ENCODE peak calls at places on chromosomes 5 and 9, in six cellular contexts. F is ovary, K is stomach, L is A549, E is tibial nerve, A is K562. C is an unnamed sample.

GRCh38 chr9:15824310-15824709 is 271.5 kb downstream of the CCDC171 start:
- DNase-seq in F (no peak), K (no peak), L (no peak), E (no peak), A (no peak), C (no peak)

GRCh38 chr9:121304707-121305106 is 36.7 kb downstream of the GSN start:
- DNase-seq in F (no peak), K (no peak), L (no peak), E (no peak), A (no peak), C (no peak)

GRCh38 chr9:21683484-21684175 is 118.8 kb upstream of the MTAP start:
- DNase-seq in F (no peak), K (no peak), L (no peak), E (no peak), A (no peak), C (no peak)

GRCh38 chr5:146751781-146752401 is 126.7 kb downstream of the PPP2R2B start:
- DNase-seq in F (no peak), K (peak; percentile 26), L (no peak), E (no peak), A (no peak), C (no peak)

GRCh38 chr9:132833451-132834130 is 44.5 kb downstream of the AK8 start:
- DNase-seq in F (no peak), K (no peak), L (no peak), E (no peak), A (no peak), C (no peak)

GRCh38 chr5:84647581-84647980 is 262.9 kb upstream of the EDIL3 start:
- DNase-seq in F (no peak), K (no peak), L (no peak), E (no peak), A (no peak), C (no peak)

GRCh38 chr5:72204946-72205345 is 97.7 kb downstream of the MAP1B start:
- DNase-seq in F (no peak), K (no peak), L (no peak), E (no peak), A (no peak), C (no peak)

GRCh38 chr5:175766963-175767362 is 104.4 kb upstream of the CPLX2 start:
- DNase-seq in F (no peak), K (no peak), L (no peak), E (no peak), A (no peak), C (no peak)

GRCh38 chr5:137220523-137220927 is 278.6 kb downstream of the SPOCK1 start:
- DNase-seq in F (no peak), K (no peak), L (peak; percentile 79), E (no peak), A (peak; percentile 19), C (no peak)

GRCh38 chr5:177040814-177041410 is 18.4 kb downstream of the ZNF346 start:
- DNase-seq in F (no peak), K (no peak), L (no peak), E (no peak), A (no peak), C (no peak)

GRCh38 chr9:132401791-132402190 is 4.8 kb downstream of the TTF1 start:
- DNase-seq in F (no peak), K (no peak), L (no peak), E (no peak), A (no peak), C (no peak)

GRCh38 chr5:27568811-27569210 is 530.4 kb upstream of the CDH9 start:
- DNase-seq in F (no peak), K (no peak), L (no peak), E (no peak), A (no peak), C (no peak)

GRCh38 chr5:100840364-100840763 is 62.7 kb downstream of the ST8SIA4 start:
- DNase-seq in F (no peak), K (no peak), L (no peak), E (no peak), A (no peak), C (no peak)
- TF ChIP-seq POLR2A in F (no peak), K (no peak), L (no peak), E (no peak), A (no peak), C (no peak)

GRCh38 chr5:124580512-124580911 is 165.9 kb downstream of the ZNF608 start:
- DNase-seq in F (no peak), K (no peak), L (no peak), E (no peak), A (no peak), C (no peak)

GRCh38 chr5:124584991-124585715 is 161.3 kb downstream of the ZNF608 start:
- DNase-seq in F (no peak), K (no peak), L (no peak), E (no peak), A (no peak), C (no peak)

GRCh38 chr5:124580925-124581821 is 165.3 kb downstream of the ZNF608 start:
- DNase-seq in F (no peak), K (peak; percentile 79), L (no peak), E (no peak), A (no peak), C (no peak)

GRCh38 chr5:124581866-124582650 is 164.4 kb downstream of the ZNF608 start:
- DNase-seq in F (no peak), K (no peak), L (no peak), E (no peak), A (no peak), C (no peak)

GRCh38 chr5:124583469-124584350 is 162.7 kb downstream of the ZNF608 start:
- DNase-seq in F (no peak), K (no peak), L (peak; percentile 56), E (no peak), A (peak; percentile 28), C (no peak)
- TF ChIP-seq EP300 in F (no peak), K (no peak), L (no peak), E (no peak), A (peak; percentile 79), C (no peak)

GRCh38 chr9:124355032-124355940 is 60.0 kb downstream of the PSMB7 start:
- DNase-seq in F (no peak), K (no peak), L (no peak), E (no peak), A (no peak), C (no peak)

GRCh38 chr9:124357591-124358361 is 57.5 kb downstream of the PSMB7 start:
- DNase-seq in F (no peak), K (peak; percentile 8), L (no peak), E (no peak), A (no peak), C (no peak)

GRCh38 chr9:124356745-124357390 is 58.4 kb downstream of the PSMB7 start:
- DNase-seq in F (no peak), K (peak; percentile 17), L (no peak), E (no peak), A (no peak), C (no peak)

GRCh38 chr9:124354364-124355031 is 60.7 kb downstream of the PSMB7 start:
- DNase-seq in F (no peak), K (no peak), L (no peak), E (no peak), A (no peak), C (no peak)

GRCh38 chr9:124355941-124356744 is 59.1 kb downstream of the PSMB7 start:
- DNase-seq in F (no peak), K (no peak), L (no peak), E (no peak), A (no peak), C (no peak)
- TF ChIP-seq POLR2A in F (no peak), K (no peak), L (no peak), E (no peak), A (no peak), C (no peak)

GRCh38 chr9:114400219-114400618 is 12.4 kb upstream of the AKNA start:
- DNase-seq in F (no peak), K (no peak), L (no peak), E (no peak), A (no peak), C (no peak)

GRCh38 chr9:114396558-114397218 is 8.9 kb upstream of the AKNA start:
- DNase-seq in F (peak; percentile 75), K (no peak), L (no peak), E (no peak), A (no peak), C (peak; percentile 87)

GRCh38 chr9:114399381-114399780 is 11.6 kb upstream of the AKNA start:
- DNase-seq in F (peak; percentile 42), K (no peak), L (no peak), E (no peak), A (no peak), C (no peak)

GRCh38 chr9:114397219-114397847 is 9.6 kb upstream of the AKNA start:
- DNase-seq in F (no peak), K (no peak), L (no peak), E (no peak), A (no peak), C (no peak)

DNA sequence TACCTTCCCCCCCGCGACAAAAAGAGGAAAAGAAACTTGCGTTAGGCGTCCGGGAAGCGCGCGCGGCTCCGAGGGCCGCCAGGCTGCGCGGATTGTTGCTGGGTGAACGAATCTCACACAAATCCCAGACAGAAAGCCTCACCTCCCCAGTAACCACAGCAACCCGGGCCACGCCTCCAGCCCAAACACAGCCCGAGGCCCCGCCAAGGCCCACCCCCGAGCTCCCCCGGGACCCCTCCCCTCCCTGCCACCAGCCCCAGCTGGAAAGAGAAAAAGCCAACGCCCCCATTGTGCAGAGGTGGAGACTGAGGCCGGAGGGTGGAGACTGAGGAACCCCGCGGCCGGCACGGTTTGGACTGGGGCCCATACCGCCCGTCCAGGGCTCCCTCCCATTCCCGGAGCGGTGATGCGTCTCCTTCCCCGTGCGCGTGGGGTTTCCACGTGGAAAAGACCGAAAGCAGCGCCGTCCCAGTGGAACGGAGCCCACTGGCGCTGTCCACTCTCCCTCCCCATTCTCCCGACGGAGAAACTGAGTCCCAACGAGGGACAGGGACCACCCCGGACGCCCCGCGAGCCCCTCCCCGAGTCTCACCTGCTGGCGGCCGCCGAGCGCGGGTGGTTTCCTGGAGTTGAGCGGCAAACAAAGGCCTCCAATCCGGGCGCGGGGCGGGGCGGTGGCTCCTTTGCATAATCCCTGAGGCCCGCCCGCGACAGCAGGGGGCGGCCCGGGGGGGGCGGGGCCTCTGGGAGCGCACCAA is 10.2 kb upstream of the AKNA start:
- DNase-seq in F (peak; percentile 97), K (peak; percentile 99), L (peak; percentile 96), E (peak; percentile 96), A (peak; percentile 99), C (peak; percentile 99)
- TF ChIP-seq EP300 in F (peak; percentile 79), K (peak; percentile 47), L (no peak), E (peak; percentile 36), A (no peak), C (peak; percentile 53)

GRCh38 chr5:161600156-161600555 is 53.6 kb upstream of the GABRB2 start:
- DNase-seq in F (no peak), K (no peak), L (no peak), E (no peak), A (no peak), C (no peak)
- TF ChIP-seq POLR2A in F (no peak), K (no peak), L (no peak), E (no peak), A (no peak), C (no peak)

C was measured in sigmoid colon.